ENCODE peak calls at places on chromosome 13, in four cellular contexts. One of them, this sample, is unnamed.

GRCh38 chr13:38685974-38686571 is 804 bp upstream of the FREM2 start:
- DNase-seq in stimulated activated CD4-positive, alpha-beta T cell treated with anti-CD3 and anti-CD28 coated beads, Interleukin-2, amount 100 ng/mL, for 48 hours: no peak
- DNase-seq in NCI-H1105: no peak
- DNase-seq in NCI-H748 treated with DMSO at 0.1 percent for 48 hours: peak; percentile 77
- DNase-seq in this sample: peak; percentile 2

GRCh38 chr13:109123971-109124370 is 494.6 kb downstream of the MYO16 start:
- DNase-seq in NCI-H1105: no peak
- DNase-seq in NCI-H748 treated with DMSO at 0.1 percent for 48 hours: no peak
- DNase-seq in stimulated activated CD4-positive, alpha-beta T cell treated with anti-CD3 and anti-CD28 coated beads, Interleukin-2, amount 100 ng/mL, for 48 hours: no peak
- DNase-seq in this sample: no peak

GRCh38 chr13:24212674-24213073 is 52.2 kb downstream of the SPATA13 start:
- DNase-seq in stimulated activated CD4-positive, alpha-beta T cell treated with anti-CD3 and anti-CD28 coated beads, Interleukin-2, amount 100 ng/mL, for 48 hours: no peak
- DNase-seq in NCI-H748 treated with DMSO at 0.1 percent for 48 hours: no peak
- DNase-seq in NCI-H1105: no peak
- DNase-seq in this sample: no peak

GRCh38 chr13:113117335-113117872 is 5.2 kb upstream of the F10 start:
- DNase-seq in stimulated activated CD4-positive, alpha-beta T cell treated with anti-CD3 and anti-CD28 coated beads, Interleukin-2, amount 100 ng/mL, for 48 hours: no peak
- DNase-seq in NCI-H1105: no peak
- DNase-seq in NCI-H748 treated with DMSO at 0.1 percent for 48 hours: no peak
- DNase-seq in this sample: no peak

GRCh38 chr13:24124789-24125476 is 35.6 kb upstream of the SPATA13 start:
- DNase-seq in NCI-H1105: no peak
- DNase-seq in NCI-H748 treated with DMSO at 0.1 percent for 48 hours: no peak
- DNase-seq in stimulated activated CD4-positive, alpha-beta T cell treated with anti-CD3 and anti-CD28 coated beads, Interleukin-2, amount 100 ng/mL, for 48 hours: no peak
- DNase-seq in this sample: no peak

GRCh38 chr13:43805071-43805468 is 18.3 kb upstream of the ENOX1 start:
- DNase-seq in NCI-H1105: no peak
- DNase-seq in stimulated activated CD4-positive, alpha-beta T cell treated with anti-CD3 and anti-CD28 coated beads, Interleukin-2, amount 100 ng/mL, for 48 hours: no peak
- DNase-seq in NCI-H748 treated with DMSO at 0.1 percent for 48 hours: no peak
- DNase-seq in this sample: no peak

GRCh38 chr13:111537115-111537728 is 216.8 kb downstream of the TEX29 start:
- DNase-seq in stimulated activated CD4-positive, alpha-beta T cell treated with anti-CD3 and anti-CD28 coated beads, Interleukin-2, amount 100 ng/mL, for 48 hours: no peak
- DNase-seq in NCI-H748 treated with DMSO at 0.1 percent for 48 hours: no peak
- DNase-seq in NCI-H1105: no peak
- DNase-seq in this sample: no peak

GRCh38 chr13:80975903-80976302 is 635.0 kb upstream of the SPRY2 start:
- DNase-seq in stimulated activated CD4-positive, alpha-beta T cell treated with anti-CD3 and anti-CD28 coated beads, Interleukin-2, amount 100 ng/mL, for 48 hours: no peak
- DNase-seq in NCI-H748 treated with DMSO at 0.1 percent for 48 hours: no peak
- DNase-seq in NCI-H1105: no peak
- DNase-seq in this sample: no peak

GRCh38 chr13:43261018-43261417 is 237.6 kb downstream of the DNAJC15 start:
- DNase-seq in NCI-H1105: no peak
- DNase-seq in stimulated activated CD4-positive, alpha-beta T cell treated with anti-CD3 and anti-CD28 coated beads, Interleukin-2, amount 100 ng/mL, for 48 hours: no peak
- DNase-seq in NCI-H748 treated with DMSO at 0.1 percent for 48 hours: no peak
- DNase-seq in this sample: no peak

GRCh38 chr13:112655898-112656297 is 33.9 kb upstream of the ATP11A start:
- DNase-seq in NCI-H748 treated with DMSO at 0.1 percent for 48 hours: no peak
- DNase-seq in NCI-H1105: no peak
- DNase-seq in stimulated activated CD4-positive, alpha-beta T cell treated with anti-CD3 and anti-CD28 coated beads, Interleukin-2, amount 100 ng/mL, for 48 hours: no peak
- DNase-seq in this sample: no peak

GRCh38 chr13:24282256-24282655 is 27.1 kb upstream of the C1QTNF9 start:
- DNase-seq in NCI-H1105: no peak
- DNase-seq in NCI-H748 treated with DMSO at 0.1 percent for 48 hours: no peak
- DNase-seq in stimulated activated CD4-positive, alpha-beta T cell treated with anti-CD3 and anti-CD28 coated beads, Interleukin-2, amount 100 ng/mL, for 48 hours: no peak
- DNase-seq in this sample: no peak

GRCh38 chr13:61286148-61286745 is 129.4 kb downstream of the PCDH20 start:
- DNase-seq in NCI-H1105: peak; percentile 39
- DNase-seq in stimulated activated CD4-positive, alpha-beta T cell treated with anti-CD3 and anti-CD28 coated beads, Interleukin-2, amount 100 ng/mL, for 48 hours: no peak
- DNase-seq in NCI-H748 treated with DMSO at 0.1 percent for 48 hours: peak; percentile 46
- DNase-seq in this sample: peak; percentile 10

GRCh38 chr13:65613004-65613403 is 1617.1 kb downstream of the PCDH9 start:
- DNase-seq in NCI-H748 treated with DMSO at 0.1 percent for 48 hours: no peak
- DNase-seq in NCI-H1105: no peak
- DNase-seq in stimulated activated CD4-positive, alpha-beta T cell treated with anti-CD3 and anti-CD28 coated beads, Interleukin-2, amount 100 ng/mL, for 48 hours: no peak
- DNase-seq in this sample: peak; percentile 3

GRCh38 chr13:91802957-91803356 is 404.5 kb downstream of the GPC5 start:
- DNase-seq in stimulated activated CD4-positive, alpha-beta T cell treated with anti-CD3 and anti-CD28 coated beads, Interleukin-2, amount 100 ng/mL, for 48 hours: no peak
- DNase-seq in NCI-H748 treated with DMSO at 0.1 percent for 48 hours: no peak
- DNase-seq in NCI-H1105: no peak
- DNase-seq in this sample: no peak

GRCh38 chr13:23744315-23744714 is 144.9 kb downstream of the MIPEP start:
- DNase-seq in NCI-H1105: no peak
- DNase-seq in NCI-H748 treated with DMSO at 0.1 percent for 48 hours: no peak
- DNase-seq in stimulated activated CD4-positive, alpha-beta T cell treated with anti-CD3 and anti-CD28 coated beads, Interleukin-2, amount 100 ng/mL, for 48 hours: no peak
- DNase-seq in this sample: no peak

GRCh38 chr13:41352935-41353801 is 42.1 kb downstream of the NAA16 start:
- DNase-seq in NCI-H1105: no peak
- DNase-seq in NCI-H748 treated with DMSO at 0.1 percent for 48 hours: no peak
- DNase-seq in stimulated activated CD4-positive, alpha-beta T cell treated with anti-CD3 and anti-CD28 coated beads, Interleukin-2, amount 100 ng/mL, for 48 hours: peak; percentile 36
- DNase-seq in this sample: peak; percentile 80

This sample was measured in KBM-7.